ENCODE peak calls at places on chromosomes 2 and 18, in eight cellular contexts. N is right lobe of liver, P is endodermal cell, S is fibroblast of mammary gland, D is neural crest cell, U is cardiac muscle cell, V is GM23338, Q is dorsolateral prefrontal cortex. W is an unnamed sample.

GRCh38 chr18:59220164-59220783 is 316 bp downstream of the GRP start:
- DNase-seq in N (no peak), P (peak; percentile 75), S (no peak), D (no peak), U (peak; percentile 41), V (peak; percentile 68), Q (no peak), W (peak; percentile 69)

GRCh38 chr2:159069229-159069628 is 100.8 kb downstream of the TANC1 start:
- DNase-seq in N (no peak), P (no peak), S (no peak), D (no peak), U (no peak), V (no peak), Q (no peak), W (no peak)

GRCh38 chr2:232332940-232333259 is 45.7 kb upstream of the ALPP start:
- DNase-seq in N (no peak), P (no peak), S (no peak), D (no peak), U (no peak), V (no peak), Q (no peak), W (no peak)

GRCh38 chr2:179898873-179899272 is 37.5 kb upstream of the ZNF385B start:
- DNase-seq in N (no peak), P (peak; percentile 91), S (peak; percentile 50), D (peak; percentile 30), U (peak; percentile 26), V (peak; percentile 91), Q (no peak), W (no peak)

GRCh38 chr2:215654177-215654850 is 218.4 kb upstream of the FN1 start:
- DNase-seq in N (no peak), P (no peak), S (peak; percentile 89), D (no peak), U (no peak), V (no peak), Q (no peak), W (no peak)

GRCh38 chr18:49225160-49225559 is 235.3 kb downstream of the DYM start:
- DNase-seq in N (no peak), P (no peak), S (peak; percentile 67), D (no peak), U (no peak), V (no peak), Q (no peak), W (no peak)

GRCh38 chr2:96090527-96090926 is 25.8 kb downstream of the ADRA2B start:
- DNase-seq in N (no peak), P (no peak), S (peak; percentile 7), D (no peak), U (no peak), V (no peak), Q (no peak), W (no peak)

GRCh38 chr2:171706152-171706803 is 19.0 kb downstream of the DYNC1I2 start:
- DNase-seq in N (no peak), P (no peak), S (peak; percentile 41), D (no peak), U (no peak), V (no peak), Q (no peak), W (no peak)

GRCh38 chr2:240737958-240738357 is 46.3 kb downstream of the AQP12A start:
- DNase-seq in N (no peak), P (no peak), S (no peak), D (no peak), U (no peak), V (no peak), Q (no peak), W (peak; percentile 22)

GRCh38 chr2:212646698-212647097 is 108.1 kb upstream of the ERBB4 start:
- DNase-seq in N (no peak), P (no peak), S (peak; percentile 87), D (no peak), U (no peak), V (no peak), Q (no peak), W (no peak)

GRCh38 chr2:28276076-28276618 is 116.5 kb upstream of the FOSL2 start:
- DNase-seq in N (no peak), P (no peak), S (peak; percentile 99), D (no peak), U (no peak), V (no peak), Q (no peak), W (no peak)

GRCh38 chr18:75533954-75534353 is 106.5 kb upstream of the SMIM21 start:
- DNase-seq in N (no peak), P (no peak), S (peak; percentile 36), D (no peak), U (no peak), V (no peak), Q (no peak), W (no peak)

GRCh38 chr2:15334650-15335326 is 226.3 kb downstream of the NBAS start:
- DNase-seq in N (no peak), P (no peak), S (no peak), D (no peak), U (no peak), V (no peak), Q (no peak), W (no peak)

DNA sequence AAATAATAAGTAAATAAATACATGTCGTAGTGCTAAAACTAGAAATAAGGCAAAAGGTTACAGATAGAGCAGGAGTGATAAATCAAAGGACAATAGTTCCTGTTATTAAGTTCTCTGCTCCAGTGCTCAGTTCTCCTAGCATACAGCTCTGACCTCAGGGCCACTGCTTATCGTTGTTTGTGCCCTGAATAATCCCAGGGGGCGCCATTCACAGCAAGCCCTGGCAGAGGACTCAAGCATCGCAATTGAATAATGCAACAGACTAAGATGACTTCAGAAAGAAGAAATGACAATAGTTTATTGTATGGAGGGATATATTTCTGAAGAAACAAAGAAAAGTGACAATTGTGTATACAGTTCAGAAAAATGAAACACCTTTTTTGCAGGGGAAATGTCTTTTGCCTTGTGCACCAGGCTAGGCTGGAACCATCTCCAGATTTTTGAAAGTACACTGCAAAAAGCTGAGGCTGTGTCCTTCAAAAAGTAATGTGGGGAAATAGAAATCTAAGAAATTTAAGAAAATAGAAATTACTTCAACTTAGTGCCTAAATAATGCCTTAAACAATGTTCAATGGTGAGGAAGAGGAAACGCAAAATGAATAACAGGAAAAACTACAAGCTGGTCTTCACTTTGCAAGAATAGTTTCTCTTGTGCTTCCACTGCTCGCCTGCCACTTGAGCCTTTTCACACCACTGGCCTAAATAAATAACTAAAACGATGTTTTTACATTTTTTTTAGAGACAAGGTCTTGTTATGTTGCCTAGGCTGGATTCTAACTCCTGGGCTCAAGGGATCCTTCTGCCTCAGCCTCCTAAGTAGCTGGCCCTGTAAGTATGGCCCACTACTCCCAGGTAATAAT is 19.0 kb upstream of the CCNYL1 start:
- DNase-seq in N (peak; percentile 35), P (peak; percentile 80), S (peak; percentile 27), D (peak; percentile 43), U (peak; percentile 51), V (peak; percentile 82), Q (no peak), W (peak; percentile 35)
- TF ChIP-seq CTCF in N (peak; percentile 48), P (peak; percentile 89), S (peak; percentile 35), D (peak; percentile 55), U (peak; percentile 38), V (peak; percentile 89), Q (no peak), W (peak; percentile 52)

DNA sequence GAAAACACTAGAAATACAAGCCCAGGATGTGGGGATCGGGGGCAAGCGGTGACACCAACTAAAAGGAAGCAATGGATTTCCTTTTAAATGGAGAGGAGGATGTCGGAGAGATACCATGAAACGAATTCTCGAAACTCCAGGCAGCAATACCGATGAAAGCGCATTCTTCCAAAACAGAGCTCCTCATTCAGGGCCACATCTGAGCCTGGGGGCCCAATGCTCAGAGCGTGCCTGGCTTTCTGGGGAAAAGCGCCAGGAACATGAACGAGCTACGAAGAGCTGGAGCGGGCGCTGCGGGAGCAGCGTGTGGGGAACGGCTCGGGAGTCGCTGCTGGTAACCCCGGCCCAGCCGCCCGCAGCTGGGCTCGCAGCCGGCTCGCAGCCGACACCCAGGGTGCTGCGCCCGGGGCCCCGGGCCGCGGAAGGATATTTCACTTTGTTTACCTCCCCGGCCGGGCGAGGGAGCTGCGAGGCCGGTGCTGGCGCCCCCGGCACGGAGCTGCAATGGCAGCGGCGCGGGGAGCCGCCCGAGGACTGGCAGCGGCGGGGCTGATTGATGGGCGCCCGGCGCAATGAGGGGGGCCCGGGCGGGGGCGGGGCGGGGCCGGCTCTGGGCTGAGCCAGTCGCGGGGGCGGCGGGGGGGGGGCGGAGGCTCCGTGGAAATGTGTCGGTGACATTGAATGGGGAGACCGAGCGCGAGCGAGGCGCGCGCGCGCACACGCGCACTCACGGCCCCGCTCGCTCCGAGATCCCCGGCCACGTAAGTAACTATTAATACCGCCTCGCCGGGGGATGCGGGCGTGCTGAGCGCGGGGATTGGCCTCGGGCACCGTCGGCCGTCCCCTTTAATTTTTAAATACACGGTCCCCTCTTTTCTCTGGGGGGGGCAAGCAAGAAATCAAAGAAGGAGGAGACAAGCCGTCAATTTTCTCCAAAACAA is at the start of gene TRIB2:
- DNase-seq in N (peak; percentile 94), P (peak; percentile 92), S (peak; percentile 77), D (peak; percentile 69), U (peak; percentile 93), V (peak; percentile 84), Q (peak; percentile 88), W (peak; percentile 67)
- TF ChIP-seq CTCF in N (no peak), P (peak; percentile 27), S (no peak), D (peak; percentile 31), U (no peak), V (peak; percentile 48), Q (peak; percentile 1), W (peak; percentile 42)

DNA sequence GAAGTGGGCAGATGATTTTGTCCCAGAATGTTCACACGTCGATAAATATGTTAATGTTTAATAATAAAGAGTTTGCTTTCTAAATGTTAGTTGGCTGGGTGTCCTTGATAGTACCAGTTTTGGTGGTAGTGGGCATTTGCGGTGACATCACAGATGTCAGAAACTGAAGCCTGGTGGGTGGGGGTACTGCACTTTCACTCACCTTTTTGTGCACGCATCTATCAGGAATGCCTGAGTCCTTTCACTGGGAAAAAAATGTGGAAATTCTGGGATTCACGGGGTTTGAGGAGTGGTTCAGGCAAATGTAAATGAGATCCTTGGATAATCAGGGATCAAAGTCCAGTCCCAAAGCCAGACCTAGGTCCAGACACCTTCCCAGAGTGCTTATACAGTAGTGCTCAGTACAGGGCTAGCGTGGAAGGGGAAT is 3.2 kb downstream of the EPAS1 start:
- DNase-seq in N (no peak), P (peak; percentile 28), S (no peak), D (no peak), U (no peak), V (no peak), Q (no peak), W (no peak)
- TF ChIP-seq CTCF in N (peak; percentile 28), P (peak; percentile 52), S (no peak), D (no peak), U (no peak), V (no peak), Q (no peak), W (no peak)

GRCh38 chr2:130957920-130958319 is 121.2 kb downstream of the ARHGEF4 start:
- DNase-seq in N (no peak), P (no peak), S (no peak), D (no peak), U (no peak), V (peak; percentile 33), Q (no peak), W (no peak)
- TF ChIP-seq CTCF in N (no peak), P (no peak), S (no peak), D (no peak), U (no peak), V (no peak), Q (no peak), W (no peak)

DNA sequence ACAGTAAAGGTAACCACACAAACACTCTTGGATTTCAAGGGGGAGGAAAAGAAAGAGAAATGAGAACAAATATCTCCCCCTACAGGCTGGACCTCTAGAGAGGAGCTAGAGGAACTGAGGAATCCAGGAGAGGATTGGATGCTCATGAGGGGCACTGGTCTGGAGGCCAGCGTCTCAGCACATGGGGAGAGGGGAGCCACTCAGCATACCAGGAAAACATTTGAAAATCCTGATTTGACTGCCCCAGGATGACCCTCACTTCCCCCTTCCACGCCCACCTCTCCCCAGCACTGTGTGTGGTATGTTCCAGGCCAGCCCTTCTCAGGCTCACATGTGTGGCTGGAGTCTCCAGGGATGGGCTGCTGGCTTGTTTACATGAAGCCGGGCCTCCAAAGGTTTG is 396.8 kb upstream of the ID2 start:
- DNase-seq in N (no peak), P (peak; percentile 64), S (peak; percentile 45), D (no peak), U (no peak), V (peak; percentile 46), Q (no peak), W (no peak)
- TF ChIP-seq CTCF in N (peak; percentile 30), P (peak; percentile 75), S (peak; percentile 50), D (peak; percentile 26), U (peak; percentile 40), V (peak; percentile 64), Q (peak; percentile 25), W (no peak)